ENCODE peak calls at places on chromosomes 13 and 19, in nine cellular contexts. S is foreskin fibroblast; J is right lobe of liver; B is posterior cingulate gyrus; Y is stimulated activated CD4-positive, alpha-beta T cell treated with anti-CD3 and anti-CD28 coated beads, Interleukin-12 subunit alpha, Interleukin-12 subunit beta, amount 100 ng/mL, for 24 hours; A is stimulated activated naive B cell treated with anti-CD40 and anti-IgM and Interleukin-4, amounts not matched to agents 10 μg/mL and 1 μg/mL and 100 μg/mL, for 72 hours; R is CD8-positive, alpha-beta memory T cell; E is GM04504; M is fibroblast of mammary gland. W is an unnamed sample.

GRCh38 chr19:38287604-38288003 is 16.4 kb upstream of the C19orf33 start:
- DNase-seq in R (no peak), M (no peak), B (no peak), Y (no peak), A (no peak), J (no peak), E (no peak), S (no peak), W (no peak)

GRCh38 chr19:55067869-55068268 is 4.9 kb upstream of the RDH13 start:
- DNase-seq in J (no peak), S (no peak), R (no peak), E (no peak), B (no peak), Y (no peak), A (no peak), M (no peak), W (no peak)

GRCh38 chr13:112844411-112844810 is 124.6 kb upstream of the MCF2L start:
- DNase-seq in E (no peak), M (no peak), S (no peak), A (no peak), J (no peak), B (no peak), Y (no peak), R (no peak), W (no peak)

GRCh38 chr19:4425531-4425930 is 23.1 kb downstream of the CHAF1A start:
- DNase-seq in Y (no peak), R (no peak), J (no peak), S (peak), M (peak), A (no peak), B (no peak), E (peak), W (no peak)

GRCh38 chr13:40193290-40194203 is 472.9 kb downstream of the FOXO1 start:
- DNase-seq in A (no peak), M (peak), S (no peak), E (no peak), R (no peak), Y (no peak), B (peak), J (no peak), W (no peak)

GRCh38 chr19:48798937-48799336 is 11.9 kb downstream of the BCAT2 start:
- DNase-seq in S (no peak), R (no peak), M (no peak), J (no peak), Y (no peak), A (no peak), B (no peak), E (no peak), W (no peak)

GRCh38 chr19:44758596-44758995 is 10.1 kb downstream of the BCL3 start:
- DNase-seq in J (no peak), E (no peak), R (no peak), S (no peak), A (no peak), Y (no peak), M (no peak), B (no peak), W (no peak)

GRCh38 chr19:14105680-14106079 is 11.9 kb downstream of the PRKACA start:
- DNase-seq in A (no peak), E (no peak), Y (no peak), S (no peak), M (no peak), R (no peak), J (no peak), B (no peak), W (no peak)

GRCh38 chr13:31903072-31903815 is 128.3 kb upstream of the FRY start:
- DNase-seq in J (no peak), S (no peak), R (no peak), E (no peak), M (no peak), A (no peak), Y (no peak), B (no peak), W (no peak)

GRCh38 chr13:31556376-31556775 is 182.9 kb upstream of the RXFP2 start:
- DNase-seq in M (peak), S (peak), B (no peak), Y (no peak), E (peak), A (no peak), R (no peak), J (no peak), W (no peak)

GRCh38 chr19:4814625-4815425 is 16.7 kb downstream of the TICAM1 start:
- DNase-seq in E (peak), R (no peak), B (no peak), S (peak), M (peak), A (no peak), J (no peak), Y (no peak), W (no peak)

GRCh38 chr19:23991170-23991569 is 76.5 kb downstream of the ZNF726 start:
- DNase-seq in E (no peak), Y (no peak), S (no peak), M (no peak), J (no peak), R (no peak), A (no peak), B (no peak), W (no peak)

GRCh38 chr19:55283548-55284393 is at the start of gene BRSK1:
- DNase-seq in R (peak), A (no peak), M (peak), B (peak), S (peak), E (peak), J (no peak), Y (no peak), W (peak)

GRCh38 chr19:19361075-19361594 is 40.5 kb downstream of the MAU2 start:
- DNase-seq in Y (peak), B (peak), A (peak), M (peak), S (peak), R (peak), E (peak), J (peak), W (peak)

GRCh38 chr13:32629313-32629712 is 43.1 kb downstream of the PDS5B start:
- DNase-seq in A (no peak), E (no peak), M (peak), S (no peak), Y (no peak), B (no peak), R (no peak), J (no peak), W (no peak)

GRCh38 chr13:98556968-98557591 is 19.8 kb downstream of the STK24 start:
- DNase-seq in R (no peak), A (no peak), J (no peak), B (no peak), M (no peak), S (no peak), Y (no peak), E (no peak), W (no peak)

GRCh38 chr19:33392341-33393285 is 19.1 kb downstream of the CEBPG start:
- DNase-seq in M (no peak), Y (no peak), B (no peak), S (no peak), A (no peak), R (no peak), E (no peak), J (peak), W (no peak)

GRCh38 chr13:110575322-110576069 is 14.0 kb upstream of the RAB20 start:
- DNase-seq in J (no peak), S (peak), M (peak), B (no peak), Y (no peak), A (peak), E (no peak), R (no peak), W (no peak)

GRCh38 chr13:113777311-113778260 is 18.6 kb downstream of the TMEM255B start:
- DNase-seq in E (no peak), B (no peak), S (no peak), M (peak), J (peak), R (no peak), Y (no peak), A (no peak), W (no peak)

GRCh38 chr19:42206871-42207755 is 10.4 kb downstream of the DEDD2 start:
- DNase-seq in R (no peak), J (no peak), S (peak), B (no peak), E (no peak), Y (no peak), M (peak), A (no peak), W (no peak)

GRCh38 chr19:3785938-3786824 is at the start of gene MATK:
- DNase-seq in B (no peak), J (no peak), M (no peak), S (no peak), E (no peak), Y (no peak), R (peak), A (no peak), W (no peak)

GRCh38 chr13:113918580-113918979 is 54.7 kb upstream of the GAS6 start:
- DNase-seq in M (no peak), J (no peak), R (no peak), Y (no peak), B (no peak), E (no peak), A (no peak), S (no peak), W (no peak)

GRCh38 chr19:49690656-49691242 is at the start of gene CPT1C:
- DNase-seq in Y (no peak), E (no peak), R (peak), M (peak), B (peak), S (peak), J (peak), A (no peak), W (peak)

GRCh38 chr13:32538234-32538620 is 368 bp downstream of the N4BP2L2 start:
- DNase-seq in B (no peak), E (peak), M (peak), Y (no peak), S (peak), A (no peak), R (no peak), J (peak), W (no peak)

GRCh38 chr19:44764975-44765948 is 12.4 kb upstream of the CBLC start:
- DNase-seq in Y (no peak), J (no peak), S (no peak), A (no peak), R (no peak), B (no peak), E (no peak), M (peak), W (no peak)

GRCh38 chr19:48918801-48919247 is 14.7 kb upstream of the DHDH start:
- DNase-seq in E (no peak), B (no peak), J (no peak), S (no peak), M (no peak), Y (no peak), A (no peak), R (no peak), W (no peak)

W was measured in nucleus accumbens.